ENCODE peak calls at places on chromosome 7, in five cellular contexts. Z, U, X, N and E are unnamed samples.
A peak's percentile ranks its signal among the peaks of the same experiment; 100 is the strongest.

GRCh38 chr7:113085781-113086390 is 741 bp downstream of the GPR85 start:
- DNase-seq in Z (no peak), X (no peak), U (no peak), N (no peak), E (no peak)

GRCh38 chr7:144738708-144739314 is 97.0 kb downstream of the TPK1 start:
- DNase-seq in U (no peak), Z (no peak), X (peak; percentile 1), N (no peak), E (no peak)

GRCh38 chr7:43669286-43670081 is 59.8 kb downstream of the COA1 start:
- DNase-seq in Z (no peak), N (no peak), X (no peak), U (no peak), E (no peak)

GRCh38 chr7:122219253-122219865 is 75.3 kb upstream of the AASS start:
- DNase-seq in X (no peak), U (no peak), N (no peak), Z (no peak), E (no peak)

GRCh38 chr7:1990001-1990670 is 242.6 kb downstream of the MAD1L1 start:
- DNase-seq in X (no peak), N (peak; percentile 38), U (peak; percentile 43), Z (peak; percentile 65), E (no peak)

GRCh38 chr7:150941983-150942590 is 36.0 kb downstream of the KCNH2 start:
- DNase-seq in Z (no peak), X (no peak), N (peak; percentile 66), U (peak; percentile 72), E (no peak)

GRCh38 chr7:147485660-147486210 is 1104.8 kb upstream of the C7orf33 start:
- DNase-seq in X (no peak), Z (no peak), N (no peak), U (no peak), E (no peak)

GRCh38 chr7:138029941-138030340 is 28.1 kb upstream of the CREB3L2 start:
- DNase-seq in Z (no peak), N (no peak), X (no peak), U (no peak), E (no peak)

GRCh38 chr7:133530682-133531081 is 277.8 kb downstream of the EXOC4 start:
- DNase-seq in Z (no peak), N (no peak), X (no peak), U (no peak), E (no peak)

GRCh38 chr7:16651391-16652254 is 5.6 kb downstream of the BZW2 start:
- DNase-seq in Z (no peak), N (no peak), X (no peak), U (no peak), E (no peak)

DNA sequence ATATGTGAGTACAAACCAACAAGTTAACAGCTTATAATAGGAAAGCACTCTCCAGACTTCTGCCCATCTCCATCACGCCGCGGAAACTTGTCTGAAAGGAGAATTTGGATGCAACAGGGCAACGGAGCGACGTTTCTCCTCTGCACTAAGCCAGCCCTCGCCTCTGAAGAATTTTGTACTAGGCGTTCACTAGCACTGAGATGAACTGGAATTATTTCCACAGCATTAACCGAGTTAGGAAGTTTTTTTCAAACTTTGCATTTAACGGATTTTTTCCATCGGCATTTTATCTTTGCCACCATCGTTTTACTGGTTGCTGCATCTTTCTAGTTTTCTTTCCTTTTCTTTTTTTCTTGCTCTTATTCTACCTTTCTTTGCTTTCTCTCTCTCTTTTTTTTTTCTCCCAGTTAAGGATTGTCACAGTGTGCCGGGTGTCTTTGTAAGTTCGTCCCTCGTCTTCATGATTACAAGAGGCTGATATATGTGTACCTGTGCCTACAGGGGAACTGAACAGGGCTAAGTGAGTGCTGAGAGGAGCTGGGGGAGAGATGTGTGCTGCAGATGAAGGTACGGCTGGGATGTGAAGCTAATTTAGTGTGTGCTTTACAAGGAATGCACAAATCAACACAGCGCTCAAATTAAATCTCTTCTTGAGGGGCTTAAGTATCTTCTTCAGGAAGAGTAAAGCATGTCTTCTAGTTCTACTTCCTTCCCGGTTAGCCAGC is 295.8 kb upstream of the NFE2L3 start:
- DNase-seq in U (no peak), X (no peak), Z (no peak), N (no peak), E (no peak)
- H3K27ac ChIP-seq in U (peak overlapping the region; percentile 51), X (peak overlapping the region; percentile 67), Z (peak overlapping the region; percentile 24), N (no peak overlapping the region), E (peak overlapping the region; percentile 26)

DNA sequence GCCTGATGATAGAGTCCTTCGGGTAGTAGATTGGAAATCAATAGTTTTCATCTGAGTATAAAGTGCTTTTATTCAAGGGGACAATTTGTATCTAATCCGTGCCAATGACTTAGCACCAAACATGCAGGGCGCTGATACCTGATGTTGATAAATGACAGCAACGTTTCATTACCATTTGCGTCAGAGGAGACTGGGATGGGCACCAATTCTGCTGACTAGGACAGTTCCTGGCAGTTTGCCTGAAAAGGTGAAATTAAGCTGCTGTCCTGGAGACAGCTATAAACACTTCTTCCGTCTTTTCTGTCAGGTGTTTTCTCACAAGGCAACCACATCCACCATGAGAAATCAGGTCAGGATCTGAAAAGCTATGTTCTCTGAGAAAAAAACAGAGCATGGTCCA is 1136.4 kb downstream of the TYW1 start:
- DNase-seq in X (no peak), Z (no peak), N (no peak), U (no peak), E (no peak)
- TF ChIP-seq CTCF in X (no peak), Z (no peak), N (no peak), U (no peak), E (no peak)

GRCh38 chr7:73717991-73718405 is 1.5 kb downstream of the STX1A start:
- DNase-seq in U (no peak), N (no peak), Z (no peak), X (no peak), E (no peak)

GRCh38 chr7:73716318-73716890 is 3.1 kb downstream of the STX1A start:
- DNase-seq in U (no peak), X (no peak), Z (peak; percentile 37), N (no peak), E (no peak)

GRCh38 chr7:73715648-73716317 is 3.7 kb downstream of the STX1A start:
- DNase-seq in U (no peak), Z (peak; percentile 26), X (peak; percentile 99), N (no peak), E (no peak)

GRCh38 chr7:73718438-73718881 is 1.0 kb downstream of the STX1A start:
- DNase-seq in U (no peak), X (no peak), N (no peak), Z (no peak), E (no peak)

DNA sequence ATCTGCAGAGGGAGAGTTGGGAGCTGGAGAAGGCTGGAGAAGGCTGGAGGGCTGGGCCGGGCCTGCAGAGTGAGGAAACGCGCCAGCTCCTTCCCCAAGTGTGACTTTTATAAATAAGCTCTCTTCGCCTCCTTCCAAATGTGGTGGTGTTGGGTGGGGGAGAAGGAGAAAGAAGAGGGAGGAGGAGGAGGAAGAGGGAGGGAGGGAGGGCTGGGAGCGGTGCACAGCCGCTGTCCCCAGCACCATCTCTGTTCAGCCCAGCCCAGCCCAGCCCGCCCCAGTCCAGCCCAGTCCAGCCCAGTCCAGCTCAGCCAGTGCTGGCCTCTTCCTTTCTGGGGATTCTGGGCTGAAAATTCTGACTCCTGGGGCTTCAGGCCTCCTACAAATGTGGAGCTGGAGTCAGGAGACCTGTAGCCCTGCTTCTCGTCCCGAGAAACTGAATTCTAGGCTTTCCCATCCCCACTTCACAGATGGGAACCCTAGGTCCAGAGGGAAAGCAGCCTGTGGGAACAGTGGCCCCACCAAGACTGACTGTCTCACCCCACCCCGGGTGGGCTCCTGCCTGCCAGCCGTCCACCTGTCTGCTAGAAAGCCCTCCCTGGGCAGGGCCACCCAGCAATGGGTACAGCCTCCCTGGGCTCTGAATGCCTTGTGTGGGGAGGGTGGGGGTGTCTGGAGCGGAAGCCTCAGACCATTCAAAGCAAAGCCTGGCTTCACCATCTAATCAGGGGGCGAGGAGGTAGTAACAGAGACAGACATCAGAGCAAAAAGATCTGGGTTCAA is 2.3 kb downstream of the STX1A start:
- DNase-seq in N (no peak), U (no peak), X (no peak), Z (no peak), E (no peak)
- H3K27ac ChIP-seq in N (no peak overlapping the region), U (no peak overlapping the region), X (peak overlapping the region; percentile 100), Z (no peak overlapping the region), E (no peak overlapping the region)

DNA sequence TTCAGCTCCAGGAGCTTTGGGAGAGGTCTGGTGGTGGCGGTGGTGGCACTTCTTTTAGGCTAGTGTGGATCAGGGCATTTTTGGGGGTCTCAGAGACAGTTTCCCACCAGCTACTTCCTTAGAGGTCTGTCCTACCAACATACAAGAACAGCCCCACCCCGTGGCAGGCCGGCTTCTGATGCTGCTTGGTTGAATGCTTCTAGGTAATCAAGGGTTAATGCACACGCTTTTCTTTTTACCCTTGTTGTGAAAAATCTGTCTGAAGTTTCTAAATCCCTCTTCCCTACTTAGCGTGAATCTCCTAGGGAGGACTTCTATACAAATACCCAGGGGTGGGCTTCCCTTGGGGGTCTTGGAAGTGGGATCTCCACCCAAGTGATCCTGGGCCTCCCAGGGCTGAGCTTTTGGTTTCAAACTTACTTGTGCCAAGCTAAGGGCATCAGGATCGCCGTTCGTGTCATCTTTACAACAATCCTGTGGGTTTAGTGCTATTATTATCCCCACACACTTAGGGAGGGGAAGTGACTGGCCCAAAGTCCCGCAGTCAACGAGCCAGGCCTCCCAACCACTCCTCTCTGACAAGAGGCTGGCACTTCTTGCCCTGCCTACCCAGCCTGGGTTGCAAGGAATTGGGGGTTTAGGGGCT is 1.7 kb downstream of the SH2B2 start:
- DNase-seq in X (no peak), N (peak; percentile 23), Z (no peak), U (no peak), E (no peak)
- TF ChIP-seq CTCF in X (peak; percentile 12), N (no peak), Z (no peak), U (no peak), E (no peak)

GRCh38 chr7:25994433-25994988 is 157.5 kb upstream of the NFE2L3 start:
- DNase-seq in Z (no peak), U (no peak), N (no peak), X (no peak), E (no peak)
- H3K27ac ChIP-seq in Z (no peak overlapping the region), U (no peak overlapping the region), N (peak overlapping the region; percentile 74), X (no peak overlapping the region), E (no peak overlapping the region)

GRCh38 chr7:12322287-12322902 is 81.3 kb downstream of the VWDE start:
- DNase-seq in N (no peak), U (no peak), X (no peak), Z (no peak), E (no peak)
- TF ChIP-seq CTCF in N (peak; percentile 46), U (peak; percentile 76), X (peak; percentile 91), Z (peak; percentile 50), E (peak; percentile 16)

DNA sequence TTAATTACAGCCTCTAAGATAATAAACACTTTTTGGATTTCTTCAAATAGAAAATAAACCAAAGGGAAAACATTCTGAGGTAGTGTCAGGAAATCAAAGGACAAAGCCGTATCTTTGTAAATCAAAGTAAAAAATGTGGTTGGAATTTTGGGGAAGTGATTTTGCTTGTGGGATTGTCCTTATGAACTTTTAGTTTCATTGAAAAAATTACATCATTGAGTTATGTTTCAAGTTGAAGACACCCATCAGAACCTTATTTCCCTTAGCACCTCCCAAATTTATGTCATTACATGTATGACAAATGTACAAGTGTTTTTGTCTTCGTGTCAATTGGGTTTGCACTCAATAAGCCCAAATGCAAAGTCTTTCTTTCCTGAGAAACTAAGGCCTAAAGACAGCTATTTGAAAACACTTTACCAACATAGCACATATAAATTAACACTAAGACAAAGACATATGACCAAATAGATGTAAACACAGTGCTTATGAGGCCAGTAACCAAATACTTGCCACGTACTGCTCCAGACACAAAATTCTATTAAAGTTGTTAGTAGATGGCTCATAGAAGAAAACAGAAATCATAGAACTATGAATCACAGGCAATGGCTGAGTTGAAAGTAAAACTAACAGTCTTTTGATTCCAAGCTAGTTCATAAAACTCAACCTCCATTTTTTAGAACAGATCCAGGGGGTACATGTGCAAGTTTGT is 26.9 kb upstream of the LAMB4 start:
- DNase-seq in X (no peak), Z (no peak), U (no peak), N (no peak), E (no peak)
- H3K27ac ChIP-seq in X (no peak overlapping the region), Z (no peak overlapping the region), U (no peak overlapping the region), N (no peak overlapping the region), E (no peak overlapping the region)